ENCODE peak calls at places on chromosome 11, in five cellular contexts. S, D, B, J and G are unnamed samples.

GRCh38 chr11:27904358-27905055 is 203.4 kb downstream of the KIF18A start:
- DNase-seq in B (no peak), D (no peak), S (no peak), J (no peak), G (no peak)

GRCh38 chr11:86126862-86127261 is 58.0 kb upstream of the PICALM start:
- DNase-seq in B (no peak), S (peak; percentile 36), D (no peak), J (no peak), G (no peak)

GRCh38 chr11:125257185-125257584 is 92.6 kb downstream of the PKNOX2 start:
- DNase-seq in S (no peak), D (no peak), B (no peak), J (no peak), G (no peak)

GRCh38 chr11:114587398-114587953 is 8.1 kb downstream of the NXPE4 start:
- DNase-seq in S (no peak), J (no peak), D (no peak), B (no peak), G (no peak)

GRCh38 chr11:65591939-65592814 is 3.4 kb downstream of the KCNK7 start:
- DNase-seq in B (no peak), S (peak; percentile 43), J (no peak), D (no peak), G (no peak)

GRCh38 chr11:33869511-33870422 is 22.1 kb downstream of the LMO2 start:
- DNase-seq in S (peak; percentile 14), D (no peak), B (peak; percentile 73), J (no peak), G (peak; percentile 48)

GRCh38 chr11:64849600-64850356 is 5.3 kb upstream of the CDC42BPG start:
- DNase-seq in B (no peak), S (no peak), J (no peak), D (no peak), G (no peak)

GRCh38 chr11:44147751-44148150 is 52.3 kb downstream of the EXT2 start:
- DNase-seq in S (no peak), D (no peak), J (no peak), B (no peak), G (no peak)

GRCh38 chr11:73225001-73225686 is 7.1 kb downstream of the P2RY2 start:
- DNase-seq in B (no peak), S (no peak), J (no peak), D (no peak), G (no peak)

GRCh38 chr11:40388097-40388818 is 1071.2 kb downstream of the LRRC4C start:
- DNase-seq in S (no peak), J (no peak), D (no peak), B (no peak), G (no peak)

GRCh38 chr11:129785383-129786111 is 30.1 kb upstream of the TMEM45B start:
- DNase-seq in S (peak; percentile 35), J (no peak), B (no peak), D (no peak), G (no peak)

GRCh38 chr11:107744736-107745135 is 32.9 kb upstream of the SLN start:
- DNase-seq in S (no peak), B (no peak), D (no peak), J (no peak), G (no peak)

GRCh38 chr11:40130427-40130826 is 1329.0 kb downstream of the LRRC4C start:
- DNase-seq in S (no peak), B (no peak), J (no peak), D (no peak), G (no peak)

GRCh38 chr11:81870815-81871214 is 862.8 kb downstream of the FAM181B start:
- DNase-seq in J (no peak), D (no peak), B (no peak), S (no peak), G (no peak)

GRCh38 chr11:111422494-111423249 is 43.6 kb upstream of the POU2AF1 start:
- DNase-seq in J (peak; percentile 37), S (peak; percentile 66), B (peak; percentile 62), D (peak; percentile 11), G (no peak)

GRCh38 chr11:114762437-114762836 is 84.1 kb downstream of the NXPE2 start:
- DNase-seq in B (no peak), D (no peak), J (no peak), S (peak; percentile 70), G (no peak)

GRCh38 chr11:17735823-17736772 is 1.5 kb downstream of the KCNC1 start:
- DNase-seq in S (no peak), J (no peak), D (no peak), B (no peak), G (no peak)

GRCh38 chr11:35035894-35036408 is 103.0 kb upstream of the CD44 start:
- DNase-seq in D (no peak), S (no peak), B (no peak), J (no peak), G (no peak)

GRCh38 chr11:26993965-26994446 is at the start of gene FIBIN:
- DNase-seq in B (no peak), D (no peak), S (no peak), J (no peak), G (no peak)

GRCh38 chr11:2933376-2934056 is 4.3 kb upstream of the PHLDA2 start:
- DNase-seq in B (peak; percentile 29), S (peak; percentile 35), J (peak; percentile 89), D (peak; percentile 51), G (no peak)